ENCODE peak calls at places on chromosome 7, in four cellular contexts. N, F, H and R are unnamed samples.

GRCh38 chr7:142412551-142413193 is 154.8 kb upstream of the PRSS58 start:
- DNase-seq in F (peak), H (peak), N (peak), R (no peak)

GRCh38 chr7:44284881-44285541 is 40.4 kb downstream of the CAMK2B start:
- DNase-seq in N (no peak), F (no peak), H (no peak), R (no peak)

GRCh38 chr7:70092314-70093303 is 494.3 kb downstream of the AUTS2 start:
- DNase-seq in N (peak), F (no peak), H (no peak), R (no peak)

GRCh38 chr7:107138696-107139420 is 29.9 kb upstream of the HBP1 start:
- DNase-seq in N (peak), H (no peak), F (no peak), R (no peak)

GRCh38 chr7:141275350-141275749 is 201.5 kb downstream of the TMEM178B start:
- DNase-seq in H (no peak), F (peak), N (no peak), R (no peak)

GRCh38 chr7:116571037-116571436 is 46.2 kb downstream of the CAV1 start:
- DNase-seq in F (no peak), H (no peak), N (peak), R (no peak)

GRCh38 chr7:104142147-104142546 is 65.7 kb downstream of the ORC5 start:
- DNase-seq in F (no peak), H (no peak), N (no peak), R (no peak)

GRCh38 chr7:65974191-65974801 is 7.7 kb downstream of the GUSB start:
- DNase-seq in F (no peak), N (no peak), H (no peak), R (no peak)

GRCh38 chr7:36523371-36523953 is 133.8 kb downstream of the ANLN start:
- DNase-seq in H (no peak), F (no peak), N (no peak), R (no peak)

GRCh38 chr7:88758355-88759215 is 915 bp upstream of the ZNF804B start:
- DNase-seq in H (peak), N (no peak), F (peak), R (no peak)

GRCh38 chr7:155373359-155374273 is 75.9 kb downstream of the INSIG1 start:
- DNase-seq in H (no peak), F (no peak), N (peak), R (no peak)

GRCh38 chr7:150988230-150989226 is 2.3 kb upstream of the NOS3 start:
- DNase-seq in H (no peak), N (no peak), F (peak), R (no peak)

GRCh38 chr7:12670759-12671545 is 16.5 kb upstream of the ARL4A start:
- DNase-seq in N (peak), F (no peak), H (no peak), R (no peak)

GRCh38 chr7:12674053-12674452 is 13.4 kb upstream of the ARL4A start:
- DNase-seq in N (no peak), H (no peak), F (no peak), R (no peak)

GRCh38 chr7:12674861-12675260 is 12.6 kb upstream of the ARL4A start:
- DNase-seq in H (no peak), F (peak), N (peak), R (no peak)

DNA sequence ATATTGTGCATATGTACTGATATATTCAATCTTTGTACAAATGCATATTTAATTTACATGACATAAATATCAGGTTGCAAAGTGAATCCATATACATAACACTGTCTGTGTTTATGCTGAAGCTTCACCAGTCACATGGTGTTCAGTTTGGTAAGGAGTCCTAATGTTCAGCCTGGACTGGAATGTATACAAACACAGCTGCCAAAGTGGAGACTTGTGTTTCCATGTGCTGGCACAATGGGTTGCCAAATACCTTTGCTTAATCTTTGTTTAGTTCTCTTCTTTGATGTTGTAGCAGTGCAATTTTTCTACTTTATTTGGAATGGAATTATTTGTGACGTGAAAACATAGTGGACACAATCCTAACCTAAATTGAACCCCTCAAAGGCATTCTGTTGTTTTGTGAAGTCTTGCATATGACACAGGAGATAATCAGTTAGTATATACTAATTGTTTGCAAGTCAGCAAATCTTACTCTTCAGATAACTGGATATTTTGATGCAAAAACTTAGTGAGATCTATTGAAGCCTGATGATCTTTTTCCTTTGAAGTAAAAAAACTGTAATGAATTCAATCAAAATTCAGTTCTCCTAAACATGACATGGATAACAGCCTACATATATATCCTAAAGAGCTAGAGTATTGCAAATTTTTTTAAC is 17.2 kb upstream of the ARL4A start:
- DNase-seq in H (no peak), F (no peak), N (peak), R (no peak)
- TF ChIP-seq CHD1 in H (no peak), F (no peak), N (no peak), R (no peak)

DNA sequence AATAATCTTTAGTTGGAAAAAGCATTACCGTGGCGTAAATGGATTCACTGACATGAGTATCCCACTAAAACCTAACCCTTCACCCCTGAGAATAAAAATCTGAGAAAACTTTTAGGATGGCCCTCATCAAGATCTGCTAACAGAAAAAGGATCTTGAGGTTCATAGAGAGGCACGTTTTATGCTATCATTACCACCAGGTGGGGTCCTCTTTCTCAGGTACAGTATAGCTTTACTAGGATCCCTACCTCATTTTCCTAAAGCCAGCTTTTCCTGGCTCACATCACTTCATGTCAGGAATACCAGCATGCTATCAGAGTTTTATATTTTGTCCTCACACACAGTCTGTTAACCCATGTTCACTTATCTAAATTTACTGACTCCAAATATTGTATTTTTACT is 173.7 kb downstream of the POM121L12 start:
- DNase-seq in F (no peak), N (no peak), H (no peak), R (no peak)
- TF ChIP-seq CHD1 in F (no peak), N (no peak), H (no peak), R (no peak)

GRCh38 chr7:154347867-154348266 is 295.7 kb downstream of the DPP6 start:
- DNase-seq in F (no peak), H (no peak), N (no peak), R (no peak)

GRCh38 chr7:154350892-154351291 is 298.7 kb downstream of the DPP6 start:
- DNase-seq in N (no peak), H (no peak), F (no peak), R (no peak)

GRCh38 chr7:154342971-154343633 is 290.9 kb downstream of the DPP6 start:
- DNase-seq in F (no peak), N (no peak), H (no peak), R (no peak)

GRCh38 chr7:154343778-154344412 is 291.7 kb downstream of the DPP6 start:
- DNase-seq in F (no peak), H (no peak), N (no peak), R (no peak)

GRCh38 chr7:154345093-154345492 is 292.9 kb downstream of the DPP6 start:
- DNase-seq in F (no peak), N (no peak), H (no peak), R (no peak)
- TF ChIP-seq CHD1 in F (no peak), N (no peak), H (no peak), R (no peak)

GRCh38 chr7:128707752-128708151 is 31.4 kb upstream of the CALU start:
- DNase-seq in H (no peak), N (no peak), F (no peak), R (no peak)

GRCh38 chr7:128703605-128704004 is 31.5 kb downstream of the GARIN1A start:
- DNase-seq in H (no peak), N (peak), F (no peak), R (no peak)

GRCh38 chr7:128704909-128705308 is 32.8 kb downstream of the GARIN1A start:
- DNase-seq in F (no peak), H (no peak), N (no peak), R (no peak)

GRCh38 chr7:128708235-128708634 is 30.9 kb upstream of the CALU start:
- DNase-seq in H (no peak), N (no peak), F (no peak), R (no peak)

GRCh38 chr7:128705891-128706333 is 33.2 kb upstream of the CALU start:
- DNase-seq in F (no peak), N (peak), H (no peak), R (no peak)
- TF ChIP-seq CHD1 in F (no peak), N (no peak), H (no peak), R (no peak)

DNA sequence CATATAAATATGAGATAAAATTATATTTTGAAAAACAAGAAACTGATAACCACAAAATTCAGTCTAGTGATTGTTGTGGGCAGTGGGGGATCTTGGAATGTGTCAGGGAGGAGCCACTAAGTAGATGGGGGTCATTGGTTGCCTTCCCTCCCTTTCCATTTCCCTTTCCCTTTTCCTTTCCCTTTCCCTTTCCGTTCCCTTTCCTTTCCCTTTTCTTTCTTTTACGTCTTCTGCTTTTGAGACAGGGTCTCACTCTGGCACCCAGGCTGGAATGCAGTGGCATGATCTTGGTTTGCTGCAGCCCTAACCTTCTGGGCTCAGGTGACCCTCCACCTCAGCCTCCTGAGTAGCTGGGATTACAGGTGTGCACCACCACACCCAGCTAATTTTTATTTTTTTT is 51.0 kb downstream of the DYNC2I1 start:
- DNase-seq in H (no peak), F (no peak), N (no peak), R (no peak)
- TF ChIP-seq CHD1 in H (no peak), F (no peak), N (no peak), R (no peak)

DNA sequence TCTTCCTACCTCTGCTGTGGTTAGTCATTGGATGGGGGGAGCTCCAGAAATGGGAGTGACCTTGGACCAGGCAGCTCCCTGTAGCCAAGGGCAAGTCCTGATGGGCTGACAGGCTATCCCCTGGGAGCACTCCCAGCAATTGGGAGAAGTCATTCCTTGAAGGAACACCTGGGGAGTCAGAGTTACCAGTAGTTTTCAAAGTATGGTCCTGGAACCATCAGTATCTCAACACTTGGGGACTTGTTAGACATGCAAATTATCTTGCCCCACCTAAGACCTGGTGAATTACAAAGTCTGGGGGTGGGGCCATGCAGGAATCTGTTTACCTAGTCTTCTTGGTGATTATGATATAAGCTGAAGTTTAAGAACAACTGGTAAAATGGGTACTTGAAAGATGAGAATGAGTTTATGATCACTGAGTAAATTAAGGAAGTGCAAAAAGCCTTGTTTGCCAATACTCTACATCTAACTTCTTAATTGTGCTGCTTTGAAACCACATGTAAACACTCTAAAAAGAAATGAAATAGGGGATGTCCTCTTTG is 287.3 kb upstream of the LRRN3 start:
- DNase-seq in N (no peak), F (no peak), H (no peak), R (no peak)
- TF ChIP-seq CHD1 in N (no peak), F (no peak), H (no peak), R (no peak)

GRCh38 chr7:135620980-135621850 is 41.1 kb upstream of the STMP1 start:
- DNase-seq in N (peak), F (peak), H (peak), R (no peak)
- TF ChIP-seq CHD1 in N (no peak), F (no peak), H (no peak), R (no peak)

DNA sequence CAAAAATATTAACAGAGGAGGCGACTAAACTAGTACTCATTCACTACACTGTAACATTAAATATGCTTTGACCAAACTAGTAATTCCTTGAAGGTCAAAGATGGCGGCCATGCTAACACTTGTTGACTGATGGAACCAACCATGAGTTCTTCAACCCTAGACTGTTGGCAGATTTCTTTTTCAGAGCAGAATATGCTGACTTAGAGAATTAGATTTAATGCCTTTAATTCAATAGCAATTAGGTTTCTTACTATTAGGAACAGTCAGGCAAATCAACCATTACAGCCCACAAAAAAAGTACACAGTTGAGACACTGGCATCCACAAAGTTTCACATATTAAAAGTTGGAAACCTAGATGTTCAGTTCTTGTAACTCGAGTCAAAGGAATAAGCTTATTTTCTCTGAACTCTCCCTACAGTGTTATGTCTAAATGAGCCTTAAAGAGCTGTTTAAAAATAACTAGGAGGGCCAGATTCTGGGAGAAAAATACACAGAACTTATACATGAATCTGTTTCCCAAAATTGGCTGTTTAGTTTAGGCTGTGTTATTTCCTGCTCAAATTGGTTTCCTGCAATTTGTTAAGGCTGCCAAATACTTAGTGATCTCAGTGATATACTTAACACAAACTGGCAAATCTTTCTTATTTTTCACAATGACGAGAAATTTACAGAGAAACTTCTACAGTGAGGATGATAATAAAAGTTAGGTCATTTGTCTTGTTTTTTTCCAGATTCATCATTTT is 17.6 kb downstream of the CHCHD3 start:
- DNase-seq in F (no peak), N (no peak), H (no peak), R (no peak)
- TF ChIP-seq CHD1 in F (no peak), N (no peak), H (no peak), R (no peak)

GRCh38 chr7:11612737-11613136 is 219.3 kb downstream of the THSD7A start:
- DNase-seq in H (no peak), N (no peak), F (no peak), R (no peak)
- TF ChIP-seq CHD1 in H (no peak), N (no peak), F (no peak), R (no peak)